ENCODE peak calls at places on chromosomes 1 and 21, in nine cellular contexts. C is fibroblast of lung, N is epithelial cell of proximal tubule, Z is IMR-90, H is thyroid gland, B is kidney epithelial cell, W is endothelial cell, T is ovary, U is brain microvascular endothelial cell. D is an unnamed sample.
A peak's percentile ranks its signal among the peaks of the same experiment; 100 is the strongest.

GRCh38 chr1:6882414-6882813 is 97.2 kb downstream of the CAMTA1 start:
- DNase-seq in C (no peak), N (no peak), Z (no peak), H (no peak), B (no peak), W (no peak), T (no peak), U (no peak), D (no peak)

GRCh38 chr1:2240251-2241156 is 12.4 kb downstream of the SKI start:
- DNase-seq in C (peak; percentile 71), N (no peak), Z (peak; percentile 29), H (peak; percentile 99), B (no peak), W (no peak), T (peak; percentile 63), U (no peak), D (no peak)

GRCh38 chr1:244833734-244834595 is 1.5 kb upstream of the COX20 start:
- DNase-seq in C (peak; percentile 84), N (peak; percentile 51), Z (peak; percentile 69), H (peak; percentile 64), B (no peak), W (peak; percentile 34), T (peak; percentile 73), U (peak; percentile 68), D (peak; percentile 47)

GRCh38 chr1:13469343-13469742 is 44.5 kb downstream of the LRRC38 start:
- DNase-seq in C (no peak), N (no peak), Z (no peak), H (no peak), B (no peak), W (peak; percentile 7), T (no peak), U (no peak), D (no peak)

GRCh38 chr1:154998818-154999650 is 3.6 kb upstream of the ZBTB7B start:
- DNase-seq in C (peak; percentile 59), N (no peak), Z (peak; percentile 62), H (peak; percentile 51), B (no peak), W (peak; percentile 74), T (peak; percentile 80), U (no peak), D (peak; percentile 64)

GRCh38 chr21:45504021-45504515 is 38.2 kb downstream of the SLC19A1 start:
- DNase-seq in C (no peak), N (no peak), Z (no peak), H (no peak), B (no peak), W (no peak), T (peak; percentile 19), U (no peak), D (no peak)

GRCh38 chr21:29825936-29826335 is 113.9 kb downstream of the GRIK1 start:
- DNase-seq in C (no peak), N (no peak), Z (no peak), H (no peak), B (no peak), W (no peak), T (no peak), U (no peak), D (no peak)

GRCh38 chr1:216710042-216710441 is 13.2 kb downstream of the ESRRG start:
- DNase-seq in C (no peak), N (no peak), Z (no peak), H (no peak), B (no peak), W (no peak), T (no peak), U (no peak), D (no peak)

GRCh38 chr1:11657654-11658053 is 3.0 kb downstream of the FBXO44 start:
- DNase-seq in C (no peak), N (no peak), Z (no peak), H (no peak), B (no peak), W (no peak), T (no peak), U (no peak), D (no peak)

GRCh38 chr1:32107742-32108661 is at the start of gene KPNA6:
- DNase-seq in C (peak; percentile 98), N (peak; percentile 83), Z (peak; percentile 98), H (peak; percentile 92), B (peak; percentile 79), W (peak; percentile 88), T (peak; percentile 89), U (peak; percentile 98), D (peak; percentile 93)

GRCh38 chr1:30599721-30600120 is 123.7 kb downstream of the MATN1 start:
- DNase-seq in C (no peak), N (no peak), Z (no peak), H (no peak), B (no peak), W (no peak), T (no peak), U (no peak), D (no peak)

GRCh38 chr1:218479436-218480115 is 134.4 kb downstream of the TGFB2 start:
- DNase-seq in C (peak; percentile 94), N (no peak), Z (peak; percentile 74), H (no peak), B (no peak), W (no peak), T (no peak), U (peak; percentile 72), D (no peak)

GRCh38 chr1:94332952-94333351 is 85.2 kb upstream of the ABCD3 start:
- DNase-seq in C (peak; percentile 68), N (no peak), Z (peak; percentile 72), H (no peak), B (no peak), W (no peak), T (no peak), U (peak; percentile 63), D (no peak)

GRCh38 chr1:100530901-100531487 is 6.9 kb upstream of the GPR88 start:
- DNase-seq in C (peak; percentile 81), N (no peak), Z (peak; percentile 83), H (no peak), B (no peak), W (no peak), T (no peak), U (peak; percentile 56), D (no peak)

GRCh38 chr1:187817782-187818181 is 989.0 kb downstream of the PLA2G4A start:
- DNase-seq in C (no peak), N (no peak), Z (no peak), H (no peak), B (no peak), W (no peak), T (no peak), U (no peak), D (no peak)
- TF ChIP-seq CTCF in C (no peak), N (peak; percentile 21), Z (no peak), H (no peak), B (no peak), W (no peak), T (no peak), U (no peak), D (peak; percentile 2)

GRCh38 chr1:246002725-246003441 is 504.2 kb downstream of the SMYD3 start:
- DNase-seq in C (peak; percentile 81), N (no peak), Z (peak; percentile 90), H (peak; percentile 96), B (no peak), W (peak; percentile 91), T (peak; percentile 83), U (peak; percentile 86), D (peak; percentile 71)
- TF ChIP-seq CTCF in C (peak; percentile 88), N (peak; percentile 95), Z (peak; percentile 92), H (peak; percentile 82), B (peak; percentile 76), W (peak; percentile 93), T (peak; percentile 68), U (peak; percentile 89), D (peak; percentile 82)

DNA sequence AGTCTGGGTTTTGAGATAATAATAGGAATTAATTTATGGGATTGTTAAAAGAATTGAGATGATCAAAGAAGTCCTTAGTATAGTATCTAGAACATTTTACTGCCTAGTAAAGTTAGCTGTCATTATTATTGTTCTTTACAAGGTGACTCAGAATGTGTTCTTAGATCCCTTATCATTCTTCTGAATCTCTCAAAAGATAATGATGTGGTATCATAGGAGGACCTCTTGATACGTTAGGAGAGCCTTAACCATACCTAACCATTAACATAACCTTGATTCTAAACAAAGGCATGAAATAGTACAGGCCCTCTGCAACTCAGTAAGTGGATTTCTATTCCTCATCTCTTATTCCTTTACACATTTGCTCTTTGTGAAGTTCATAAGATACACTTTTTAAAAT is 246.6 kb upstream of the CACYBP start:
- DNase-seq in C (no peak), N (no peak), Z (no peak), H (no peak), B (no peak), W (no peak), T (no peak), U (no peak), D (no peak)
- TF ChIP-seq CTCF in C (no peak), N (no peak), Z (no peak), H (no peak), B (no peak), W (no peak), T (no peak), U (no peak), D (no peak)

DNA sequence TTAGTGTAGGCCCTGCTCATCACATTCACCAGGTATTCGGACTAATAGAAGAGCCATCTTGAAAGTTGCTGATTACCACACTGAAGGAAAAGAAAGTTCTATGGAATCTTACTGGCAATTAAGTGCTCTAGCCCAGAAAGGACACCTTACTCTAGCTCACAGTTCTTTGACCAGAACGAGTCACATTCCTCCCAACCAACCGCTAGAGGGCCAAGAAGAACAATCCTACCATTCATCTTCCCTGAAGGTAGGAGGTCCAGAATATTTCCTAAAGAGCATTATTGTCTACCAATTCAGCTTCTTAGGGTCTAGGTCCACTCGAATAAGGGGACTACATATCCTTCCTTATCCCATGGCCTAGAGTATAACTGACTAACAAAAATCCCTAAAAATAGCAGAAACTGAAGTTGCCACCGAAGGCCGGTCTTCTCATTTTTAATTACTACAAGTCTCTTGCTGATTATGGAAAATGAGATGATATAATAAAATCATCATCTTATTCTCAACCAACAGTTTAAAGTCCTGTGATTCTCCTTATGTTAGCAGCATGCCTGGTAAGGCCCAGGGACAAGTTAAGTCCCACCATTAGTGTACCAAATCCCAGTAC is 2.7 kb upstream of the FMO1 start:
- DNase-seq in C (peak; percentile 30), N (no peak), Z (peak; percentile 27), H (peak; percentile 35), B (no peak), W (peak; percentile 42), T (no peak), U (peak; percentile 35), D (no peak)
- TF ChIP-seq CTCF in C (peak; percentile 87), N (peak; percentile 94), Z (peak; percentile 57), H (peak; percentile 66), B (peak; percentile 83), W (peak; percentile 74), T (peak; percentile 32), U (peak; percentile 92), D (peak; percentile 89)

DNA sequence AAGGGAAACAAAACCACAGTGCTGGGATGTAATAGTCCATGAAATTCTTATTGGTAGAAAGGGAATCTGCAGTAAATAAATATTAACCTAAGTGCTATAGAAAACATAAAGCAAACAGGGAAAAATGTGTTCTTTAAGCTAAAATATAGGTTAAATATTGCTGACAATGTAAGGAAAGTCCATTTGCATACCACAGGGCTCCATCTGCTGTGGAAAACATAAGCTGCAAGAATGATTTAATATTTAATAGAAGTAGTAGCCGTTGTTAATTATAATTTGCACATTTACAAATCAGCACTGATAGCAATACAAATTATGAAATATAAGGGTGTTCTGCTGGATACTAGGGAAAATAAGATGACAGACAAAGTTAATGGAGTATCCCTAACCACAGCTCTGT is 444.9 kb upstream of the PKN2 start:
- DNase-seq in C (no peak), N (no peak), Z (no peak), H (no peak), B (no peak), W (no peak), T (no peak), U (no peak), D (no peak)
- TF ChIP-seq CTCF in C (no peak), N (no peak), Z (no peak), H (no peak), B (no peak), W (no peak), T (no peak), U (no peak), D (no peak)

D was measured in HFF-Myc.